ENCODE peak calls at places on chromosomes 6 and 20, in four cellular contexts. Q is hepatocyte, O is T-helper 17 cell, W is psoas muscle. R is an unnamed sample.

GRCh38 chr6:154156135-154156948 is 117.3 kb downstream of the OPRM1 start:
- DNase-seq in Q (peak), O (peak), W (no peak), R (peak)

GRCh38 chr20:54856202-54856601 is 380.8 kb downstream of the DOK5 start:
- DNase-seq in Q (no peak), O (no peak), W (no peak), R (no peak)

GRCh38 chr6:56356431-56356830 is 109.1 kb upstream of the COL21A1 start:
- DNase-seq in Q (no peak), O (no peak), W (no peak), R (no peak)

GRCh38 chr20:17226410-17227198 is at the start of gene PCSK2:
- DNase-seq in Q (peak), O (no peak), W (peak), R (no peak)

GRCh38 chr6:43826739-43827138 is 56.7 kb downstream of the VEGFA start:
- DNase-seq in Q (no peak), O (no peak), W (no peak), R (no peak)

GRCh38 chr6:139722540-139722939 is 348.1 kb upstream of the CITED2 start:
- DNase-seq in Q (no peak), O (no peak), W (no peak), R (no peak)

GRCh38 chr20:23514848-23515247 is 23.9 kb downstream of the CST8 start:
- DNase-seq in Q (no peak), O (no peak), W (no peak), R (no peak)

GRCh38 chr6:37536462-37537225 is 37.0 kb upstream of the CCDC167 start:
- DNase-seq in Q (no peak), O (no peak), W (no peak), R (no peak)

GRCh38 chr6:11609324-11610071 is 71.9 kb downstream of the TMEM170B start:
- DNase-seq in Q (no peak), O (no peak), W (peak), R (no peak)

GRCh38 chr6:72748759-72749158 is 126.9 kb downstream of the KCNQ5 start:
- DNase-seq in Q (no peak), O (no peak), W (no peak), R (no peak)

GRCh38 chr6:156556830-156557229 is 220.3 kb upstream of the ARID1B start:
- DNase-seq in Q (no peak), O (no peak), W (no peak), R (no peak)

GRCh38 chr20:47502271-47502730 is 614 bp downstream of the NCOA3 start:
- DNase-seq in Q (peak), O (no peak), W (peak), R (peak)

GRCh38 chr6:12751694-12752304 is 35.2 kb downstream of the PHACTR1 start:
- DNase-seq in Q (peak), O (no peak), W (peak), R (peak)

GRCh38 chr6:111994791-111995190 is 59.1 kb upstream of the CCN6 start:
- DNase-seq in Q (no peak), O (no peak), W (no peak), R (no peak)

GRCh38 chr20:48489656-48490055 is 338.1 kb downstream of the PREX1 start:
- DNase-seq in Q (no peak), O (no peak), W (no peak), R (no peak)

GRCh38 chr6:139144490-139145085 is 9.7 kb downstream of the HECA start:
- DNase-seq in Q (no peak), O (no peak), W (no peak), R (no peak)

GRCh38 chr20:62322428-62323073 is 19.8 kb downstream of the ADRM1 start:
- DNase-seq in Q (no peak), O (no peak), W (peak), R (no peak)

GRCh38 chr6:144264270-144265060 is 20.7 kb upstream of the UTRN start:
- DNase-seq in Q (peak), O (no peak), W (no peak), R (no peak)

GRCh38 chr20:41392871-41393704 is 26.5 kb upstream of the EMILIN3 start:
- DNase-seq in Q (no peak), O (no peak), W (peak), R (peak)

GRCh38 chr6:95410168-95410567 is 167.2 kb upstream of the MANEA start:
- DNase-seq in Q (no peak), O (no peak), W (no peak), R (no peak)

GRCh38 chr6:934686-935085 is 241.7 kb upstream of the EXOC2 start:
- DNase-seq in Q (no peak), O (no peak), W (no peak), R (no peak)

GRCh38 chr20:50136822-50137599 is 16.5 kb downstream of the PEDS1 start:
- DNase-seq in Q (no peak), O (no peak), W (no peak), R (no peak)

GRCh38 chr6:150492507-150492906 is 107.2 kb upstream of the PLEKHG1 start:
- DNase-seq in Q (no peak), O (no peak), W (no peak), R (no peak)

GRCh38 chr6:71533939-71534379 is 245.3 kb downstream of the OGFRL1 start:
- DNase-seq in Q (peak), O (no peak), W (no peak), R (no peak)

GRCh38 chr6:167811689-167812487 is 14.8 kb upstream of the AFDN start:
- DNase-seq in Q (no peak), O (no peak), W (no peak), R (no peak)

GRCh38 chr6:138654715-138655634 is 118.6 kb upstream of the CCDC28A start:
- DNase-seq in Q (no peak), O (no peak), W (no peak), R (no peak)